ENCODE peak calls at places on chromosomes 11 and 22, in six cellular contexts. One of them, this sample, is unnamed.

GRCh38 chr22:44671742-44672141 is 30.3 kb upstream of the PRR5 start:
- DNase-seq in transverse colon: no peak
- DNase-seq in AG04449: no peak
- DNase-seq in fibroblast of pulmonary artery: peak
- DNase-seq in HFFc6: peak
- DNase-seq in heart right ventricle: no peak
- DNase-seq in this sample: no peak

GRCh38 chr11:130451261-130452019 is 3.0 kb downstream of the ADAMTS15 start:
- DNase-seq in transverse colon: no peak
- DNase-seq in AG04449: no peak
- DNase-seq in fibroblast of pulmonary artery: peak
- DNase-seq in HFFc6: no peak
- DNase-seq in heart right ventricle: peak
- DNase-seq in this sample: no peak

GRCh38 chr11:8822476-8822875 is 88.5 kb upstream of the AKIP1 start:
- DNase-seq in transverse colon: no peak
- DNase-seq in AG04449: no peak
- DNase-seq in fibroblast of pulmonary artery: no peak
- DNase-seq in HFFc6: no peak
- DNase-seq in heart right ventricle: no peak
- DNase-seq in this sample: no peak

GRCh38 chr22:40791241-40791640 is 27.9 kb downstream of the SLC25A17 start:
- DNase-seq in transverse colon: no peak
- DNase-seq in AG04449: no peak
- DNase-seq in fibroblast of pulmonary artery: peak
- DNase-seq in HFFc6: no peak
- DNase-seq in heart right ventricle: no peak
- DNase-seq in this sample: no peak

GRCh38 chr11:14519692-14520085 is 497 bp downstream of the PSMA1 start:
- DNase-seq in transverse colon: no peak
- DNase-seq in AG04449: no peak
- DNase-seq in fibroblast of pulmonary artery: no peak
- DNase-seq in HFFc6: peak
- DNase-seq in heart right ventricle: no peak
- DNase-seq in this sample: no peak

GRCh38 chr11:112167145-112167544 is at the start of gene TEX12:
- DNase-seq in transverse colon: no peak
- DNase-seq in AG04449: no peak
- DNase-seq in fibroblast of pulmonary artery: no peak
- DNase-seq in HFFc6: no peak
- DNase-seq in heart right ventricle: no peak
- DNase-seq in this sample: no peak

GRCh38 chr11:94676769-94677168 is 91.4 kb upstream of the AMOTL1 start:
- DNase-seq in transverse colon: no peak
- DNase-seq in AG04449: no peak
- DNase-seq in fibroblast of pulmonary artery: no peak
- DNase-seq in HFFc6: no peak
- DNase-seq in heart right ventricle: no peak
- DNase-seq in this sample: no peak

GRCh38 chr11:104678408-104678807 is 219.9 kb downstream of the CASP12 start:
- DNase-seq in transverse colon: no peak
- DNase-seq in AG04449: no peak
- DNase-seq in fibroblast of pulmonary artery: no peak
- DNase-seq in HFFc6: no peak
- DNase-seq in heart right ventricle: no peak
- DNase-seq in this sample: no peak

GRCh38 chr11:62472063-62472884 is 53.4 kb downstream of the SCGB1A1 start:
- DNase-seq in transverse colon: peak
- DNase-seq in AG04449: no peak
- DNase-seq in fibroblast of pulmonary artery: peak
- DNase-seq in HFFc6: peak
- DNase-seq in heart right ventricle: no peak
- DNase-seq in this sample: no peak

GRCh38 chr11:62430350-62430749 is 11.5 kb downstream of the SCGB1A1 start:
- DNase-seq in transverse colon: no peak
- DNase-seq in AG04449: no peak
- DNase-seq in fibroblast of pulmonary artery: no peak
- DNase-seq in HFFc6: no peak
- DNase-seq in heart right ventricle: no peak
- DNase-seq in this sample: no peak

GRCh38 chr11:35407041-35407440 is 12.3 kb downstream of the SLC1A2 start:
- DNase-seq in transverse colon: no peak
- DNase-seq in AG04449: no peak
- DNase-seq in fibroblast of pulmonary artery: no peak
- DNase-seq in HFFc6: no peak
- DNase-seq in heart right ventricle: no peak
- DNase-seq in this sample: no peak

GRCh38 chr11:67276821-67277230 is 10.6 kb downstream of the GRK2 start:
- DNase-seq in transverse colon: peak
- DNase-seq in AG04449: no peak
- DNase-seq in fibroblast of pulmonary artery: peak
- DNase-seq in HFFc6: peak
- DNase-seq in heart right ventricle: peak
- DNase-seq in this sample: no peak

GRCh38 chr22:40764743-40765441 is 54.3 kb downstream of the SLC25A17 start:
- DNase-seq in transverse colon: no peak
- DNase-seq in AG04449: no peak
- DNase-seq in fibroblast of pulmonary artery: peak
- DNase-seq in HFFc6: no peak
- DNase-seq in heart right ventricle: no peak
- DNase-seq in this sample: peak

GRCh38 chr11:83259559-83259958 is 26.6 kb downstream of the CCDC90B start:
- DNase-seq in transverse colon: no peak
- DNase-seq in AG04449: no peak
- DNase-seq in fibroblast of pulmonary artery: no peak
- DNase-seq in HFFc6: no peak
- DNase-seq in heart right ventricle: no peak
- DNase-seq in this sample: no peak

GRCh38 chr11:14969922-14970323 is 2.2 kb downstream of the CALCA start:
- DNase-seq in transverse colon: peak
- DNase-seq in AG04449: no peak
- DNase-seq in fibroblast of pulmonary artery: peak
- DNase-seq in HFFc6: peak
- DNase-seq in heart right ventricle: peak
- DNase-seq in this sample: no peak

GRCh38 chr22:23281406-23282088 is 101.2 kb downstream of the BCR start:
- DNase-seq in transverse colon: peak
- DNase-seq in AG04449: no peak
- DNase-seq in fibroblast of pulmonary artery: peak
- DNase-seq in HFFc6: peak
- DNase-seq in heart right ventricle: peak
- DNase-seq in this sample: peak

GRCh38 chr22:20204281-20204680 is 53.4 kb upstream of the CCDC188 start:
- DNase-seq in transverse colon: no peak
- DNase-seq in AG04449: no peak
- DNase-seq in fibroblast of pulmonary artery: no peak
- DNase-seq in HFFc6: no peak
- DNase-seq in heart right ventricle: no peak
- DNase-seq in this sample: no peak

GRCh38 chr11:101618691-101619090 is 34.9 kb upstream of the TRPC6 start:
- DNase-seq in transverse colon: no peak
- DNase-seq in AG04449: no peak
- DNase-seq in fibroblast of pulmonary artery: peak
- DNase-seq in HFFc6: no peak
- DNase-seq in heart right ventricle: no peak
- DNase-seq in this sample: no peak

GRCh38 chr11:75330279-75330678 is 21.2 kb downstream of the ARRB1 start:
- DNase-seq in transverse colon: peak
- DNase-seq in AG04449: no peak
- DNase-seq in fibroblast of pulmonary artery: no peak
- DNase-seq in HFFc6: no peak
- DNase-seq in heart right ventricle: no peak
- DNase-seq in this sample: no peak

GRCh38 chr11:45444796-45445195 is 158.7 kb upstream of the SYT13 start:
- DNase-seq in transverse colon: no peak
- DNase-seq in AG04449: no peak
- DNase-seq in fibroblast of pulmonary artery: no peak
- DNase-seq in HFFc6: no peak
- DNase-seq in heart right ventricle: no peak
- DNase-seq in this sample: no peak

GRCh38 chr11:86978247-86978646 is 23.1 kb upstream of the FZD4 start:
- DNase-seq in transverse colon: no peak
- DNase-seq in AG04449: no peak
- DNase-seq in fibroblast of pulmonary artery: peak
- DNase-seq in HFFc6: no peak
- DNase-seq in heart right ventricle: no peak
- DNase-seq in this sample: no peak

GRCh38 chr22:23053051-23053707 is 17.1 kb upstream of the GNAZ start:
- DNase-seq in transverse colon: no peak
- DNase-seq in AG04449: no peak
- DNase-seq in fibroblast of pulmonary artery: no peak
- DNase-seq in HFFc6: no peak
- DNase-seq in heart right ventricle: no peak
- DNase-seq in this sample: no peak

GRCh38 chr22:48844096-48844675 is 983.5 kb downstream of the BRD1 start:
- DNase-seq in transverse colon: no peak
- DNase-seq in AG04449: no peak
- DNase-seq in fibroblast of pulmonary artery: no peak
- DNase-seq in HFFc6: no peak
- DNase-seq in heart right ventricle: no peak
- DNase-seq in this sample: no peak

GRCh38 chr11:32071811-32072210 is 19.1 kb upstream of the RCN1 start:
- DNase-seq in transverse colon: no peak
- DNase-seq in AG04449: no peak
- DNase-seq in fibroblast of pulmonary artery: peak
- DNase-seq in HFFc6: peak
- DNase-seq in heart right ventricle: no peak
- DNase-seq in this sample: no peak

GRCh38 chr11:35583126-35583525 is 35.1 kb upstream of the FJX1 start:
- DNase-seq in transverse colon: no peak
- DNase-seq in AG04449: peak
- DNase-seq in fibroblast of pulmonary artery: peak
- DNase-seq in HFFc6: peak
- DNase-seq in heart right ventricle: no peak
- DNase-seq in this sample: no peak

DNA sequence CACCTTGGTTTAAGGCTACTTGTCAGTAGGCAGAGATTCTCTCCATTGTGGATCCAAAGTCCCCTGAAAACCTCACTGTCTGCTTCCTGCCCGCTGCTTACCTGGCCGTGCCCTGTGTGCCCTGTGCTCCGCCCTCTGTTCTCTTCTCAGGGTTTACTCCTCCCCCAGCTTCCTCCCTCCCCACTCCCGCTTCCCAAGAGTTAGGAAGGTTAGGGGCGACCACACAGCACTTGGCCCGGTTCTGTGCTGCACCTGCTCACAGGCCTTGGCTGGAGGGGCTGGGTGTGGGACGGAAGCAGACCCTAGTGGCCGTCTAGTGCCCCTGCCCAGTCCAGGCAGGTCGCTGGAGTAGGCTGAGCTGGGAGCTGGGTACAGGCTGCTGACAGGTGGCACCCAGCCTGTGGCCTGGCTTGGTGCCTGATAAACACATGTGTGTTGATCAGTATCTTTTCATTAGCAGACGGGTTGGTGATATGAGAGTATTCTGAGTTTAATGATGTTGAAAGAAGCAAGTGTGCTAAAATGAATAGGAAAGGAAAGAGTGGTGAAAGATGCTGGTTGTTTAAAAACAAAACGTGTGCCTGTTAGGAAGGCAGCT is 40.5 kb downstream of the GRAMD4 start:
- DNase-seq in transverse colon: peak
- DNase-seq in AG04449: no peak
- DNase-seq in fibroblast of pulmonary artery: no peak
- DNase-seq in HFFc6: no peak
- DNase-seq in heart right ventricle: no peak
- DNase-seq in this sample: no peak
- TF ChIP-seq CTCF in transverse colon: no peak
- TF ChIP-seq CTCF in AG04449: no peak
- TF ChIP-seq CTCF in fibroblast of pulmonary artery: no peak
- TF ChIP-seq CTCF in HFFc6: no peak
- TF ChIP-seq CTCF in heart right ventricle: no peak
- TF ChIP-seq CTCF in this sample: no peak

DNA sequence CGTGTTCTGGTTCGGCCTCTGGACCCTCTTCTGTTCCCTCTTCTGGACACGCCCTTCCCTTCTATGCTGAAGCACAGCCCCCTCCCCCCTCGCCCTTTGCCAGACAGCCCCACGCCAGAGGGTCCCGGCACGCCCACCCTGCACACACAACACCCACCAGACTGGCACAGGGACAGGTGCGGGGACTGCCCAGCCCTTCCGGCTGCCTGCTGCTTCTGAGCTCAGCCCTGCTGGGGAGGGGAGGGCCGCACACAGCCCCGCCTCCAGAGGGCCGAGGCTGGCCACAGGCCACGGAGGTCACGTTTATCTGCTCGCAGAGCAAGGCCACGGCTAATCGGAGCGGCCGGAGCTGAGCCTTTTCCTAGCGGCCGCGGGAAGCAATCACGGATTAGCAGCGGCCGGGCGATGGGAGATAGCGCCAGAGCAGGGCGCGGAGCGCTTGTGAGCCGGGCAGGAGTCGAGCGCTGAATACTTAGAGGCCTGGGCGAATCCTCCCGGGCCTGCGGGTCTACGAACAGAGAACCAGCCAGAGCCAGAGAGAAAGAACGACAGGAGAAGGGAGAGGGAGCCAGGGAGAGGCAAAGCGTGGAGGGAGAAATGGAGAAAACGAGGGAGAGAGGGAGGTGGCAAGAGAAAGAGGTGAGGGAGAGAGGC is 21.5 kb downstream of the OTUB1 start:
- DNase-seq in transverse colon: peak
- DNase-seq in AG04449: no peak
- DNase-seq in fibroblast of pulmonary artery: peak
- DNase-seq in HFFc6: no peak
- DNase-seq in heart right ventricle: peak
- DNase-seq in this sample: peak
- TF ChIP-seq CTCF in transverse colon: peak
- TF ChIP-seq CTCF in AG04449: no peak
- TF ChIP-seq CTCF in fibroblast of pulmonary artery: peak
- TF ChIP-seq CTCF in HFFc6: no peak
- TF ChIP-seq CTCF in heart right ventricle: peak
- TF ChIP-seq CTCF in this sample: no peak

GRCh38 chr11:88886796-88887195 is 179.0 kb downstream of the GRM5 start:
- DNase-seq in transverse colon: peak
- DNase-seq in AG04449: no peak
- DNase-seq in fibroblast of pulmonary artery: peak
- DNase-seq in HFFc6: peak
- DNase-seq in heart right ventricle: no peak
- DNase-seq in this sample: peak
- TF ChIP-seq CTCF in transverse colon: peak
- TF ChIP-seq CTCF in AG04449: peak
- TF ChIP-seq CTCF in fibroblast of pulmonary artery: peak
- TF ChIP-seq CTCF in HFFc6: peak
- TF ChIP-seq CTCF in heart right ventricle: no peak
- TF ChIP-seq CTCF in this sample: peak

GRCh38 chr11:71251761-71252433 is 480 bp downstream of the SHANK2 start:
- DNase-seq in transverse colon: peak
- DNase-seq in AG04449: no peak
- DNase-seq in fibroblast of pulmonary artery: no peak
- DNase-seq in HFFc6: no peak
- DNase-seq in heart right ventricle: peak
- DNase-seq in this sample: peak
- TF ChIP-seq CTCF in transverse colon: peak
- TF ChIP-seq CTCF in AG04449: no peak
- TF ChIP-seq CTCF in fibroblast of pulmonary artery: no peak
- TF ChIP-seq CTCF in HFFc6: peak
- TF ChIP-seq CTCF in heart right ventricle: peak
- TF ChIP-seq CTCF in this sample: peak